ENCODE peak calls at places on chromosomes 12 and 14, in ten cellular contexts. Z, K, P, G, B, N, R, Y, H and U are unnamed samples.
A peak's percentile ranks its signal among the peaks of the same experiment; 100 is the strongest.

GRCh38 chr14:94126800-94127199 is 2.6 kb downstream of the IFI27L2 start:
- DNase-seq in P (no peak), R (no peak), Y (peak; percentile 5), B (no peak), G (no peak), N (no peak), Z (no peak), K (no peak), H (no peak), U (no peak)

GRCh38 chr12:34600592-34601462 is 578.5 kb downstream of the ALG10 start:
- DNase-seq in Z (no peak), Y (peak; percentile 47), G (no peak), P (no peak), R (no peak), N (no peak), B (no peak), H (no peak), K (peak; percentile 11), U (no peak)

GRCh38 chr12:29374913-29375312 is 6.1 kb downstream of the ERGIC2 start:
- DNase-seq in Y (no peak), G (no peak), H (no peak), P (no peak), K (no peak), N (no peak), B (no peak), R (no peak), Z (no peak), U (no peak)

GRCh38 chr14:47300801-47301200 is 374.6 kb downstream of the MDGA2 start:
- DNase-seq in G (no peak), Y (no peak), R (no peak), P (no peak), B (no peak), H (no peak), Z (no peak), K (no peak), N (no peak), U (no peak)

GRCh38 chr12:47236109-47236714 is 156.5 kb upstream of the AMIGO2 start:
- DNase-seq in R (no peak), H (peak; percentile 89), Y (no peak), K (no peak), Z (no peak), P (peak; percentile 91), B (no peak), G (no peak), N (no peak), U (no peak)

GRCh38 chr12:127070512-127071157 is 1196.3 kb upstream of the TMEM132C start:
- DNase-seq in B (no peak), P (peak; percentile 40), N (no peak), R (no peak), K (no peak), H (no peak), Y (no peak), G (no peak), Z (no peak), U (no peak)

GRCh38 chr12:122471324-122472226 is 29.2 kb downstream of the ZCCHC8 start:
- DNase-seq in H (peak; percentile 90), N (no peak), Y (peak; percentile 13), K (no peak), P (peak; percentile 85), G (peak; percentile 78), Z (no peak), R (no peak), B (no peak), U (no peak)

GRCh38 chr12:116138380-116138779 is 139.1 kb downstream of the MED13L start:
- DNase-seq in H (no peak), R (no peak), G (no peak), Z (no peak), N (no peak), B (no peak), P (no peak), K (no peak), Y (no peak), U (no peak)

GRCh38 chr12:123762715-123763052 is 583 bp downstream of the DNAH10 start:
- DNase-seq in R (peak; percentile 33), B (no peak), G (no peak), Z (no peak), N (no peak), K (peak; percentile 32), H (no peak), Y (no peak), P (no peak), U (no peak)
- H3K4me3 ChIP-seq in R (peak overlapping the region; percentile 58), B (peak overlapping the region; percentile 55), G (no peak overlapping the region), Z (peak overlapping the region; percentile 61), N (no peak overlapping the region), K (no peak overlapping the region), H (no peak overlapping the region), Y (no peak overlapping the region), P (no peak overlapping the region), U (peak overlapping the region; percentile 51)

GRCh38 chr14:96497586-96497985 is 4.6 kb upstream of the PAPOLA start:
- DNase-seq in Y (no peak), H (no peak), G (peak; percentile 36), B (no peak), K (no peak), P (no peak), R (no peak), N (no peak), Z (no peak), U (no peak)

GRCh38 chr14:96497087-96497486 is 5.1 kb upstream of the PAPOLA start:
- DNase-seq in B (no peak), Y (no peak), H (no peak), K (no peak), G (no peak), Z (no peak), P (peak; percentile 49), N (no peak), R (no peak), U (no peak)

GRCh38 chr14:96502621-96503251 is 554 bp downstream of the PAPOLA start:
- DNase-seq in R (peak; percentile 55), G (peak; percentile 85), P (peak; percentile 23), N (peak; percentile 78), Y (peak; percentile 62), Z (no peak), H (peak; percentile 25), B (peak; percentile 50), K (no peak), U (no peak)

GRCh38 chr14:96501383-96501745 is 818 bp upstream of the PAPOLA start:
- DNase-seq in G (no peak), Z (no peak), B (no peak), K (no peak), N (no peak), H (no peak), P (peak; percentile 14), Y (no peak), R (peak; percentile 30), U (no peak)

DNA sequence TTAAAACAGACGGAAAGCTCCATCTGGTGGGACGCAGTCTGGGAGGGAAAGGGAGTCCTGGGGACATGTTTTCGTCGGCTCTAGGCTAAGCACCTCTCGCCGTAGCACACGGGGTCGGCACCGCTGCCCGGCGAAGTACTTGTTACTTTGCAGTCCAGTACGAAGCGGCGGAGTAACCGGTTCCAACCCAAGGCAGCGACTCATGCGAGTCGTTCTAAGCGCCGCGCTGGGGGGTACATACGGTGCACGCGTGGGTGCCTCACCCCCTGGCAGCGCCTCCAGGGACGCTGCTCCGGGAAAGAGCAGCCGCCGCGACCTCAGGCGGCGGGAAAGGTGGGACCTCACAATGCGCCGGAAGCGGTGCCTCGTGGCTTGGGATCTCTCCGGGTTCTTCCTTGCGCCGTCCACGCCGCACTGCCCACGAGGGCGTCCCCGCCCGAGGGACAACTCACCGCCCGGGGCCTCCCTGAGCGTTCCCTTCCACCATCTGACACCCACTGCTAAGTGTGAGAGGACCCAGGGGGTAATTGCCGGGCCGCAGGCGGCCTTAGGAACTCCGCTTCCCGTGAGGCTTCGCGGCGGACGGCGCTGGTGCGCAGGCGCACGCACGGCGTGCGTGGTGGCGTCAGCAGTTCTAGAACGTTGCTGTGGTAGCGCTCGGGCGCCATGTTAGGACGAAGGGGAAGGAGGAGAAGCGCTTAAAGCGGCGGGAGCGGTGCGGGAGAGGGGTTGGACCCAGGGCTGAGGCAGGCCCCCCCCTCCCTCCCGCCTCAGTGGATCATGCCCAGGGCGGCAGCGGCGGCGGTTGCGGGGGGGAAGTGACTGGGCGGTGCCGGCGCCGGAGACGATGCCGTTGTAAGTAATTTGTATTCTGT is at the start of gene PAPOLA:
- DNase-seq in B (peak; percentile 93), P (peak; percentile 96), N (peak; percentile 97), Y (peak; percentile 93), G (peak; percentile 97), K (peak; percentile 97), H (peak; percentile 94), R (peak; percentile 95), Z (peak; percentile 90), U (peak; percentile 90)
- TF ChIP-seq CTCF in B (peak; percentile 44), P (peak; percentile 15), N (no peak), Y (no peak), G (no peak), K (no peak), H (no peak), R (no peak), Z (peak; percentile 17), U (peak; percentile 10)

GRCh38 chr14:99266181-99267178 is 5.5 kb downstream of the BCL11B start:
- DNase-seq in R (peak; percentile 81), H (peak; percentile 58), N (peak; percentile 89), B (peak; percentile 68), P (peak; percentile 79), Z (no peak), G (peak; percentile 80), Y (peak; percentile 73), K (peak; percentile 87), U (no peak)

GRCh38 chr14:99270491-99271287 is 1.3 kb downstream of the BCL11B start:
- DNase-seq in G (peak; percentile 57), P (no peak), K (peak; percentile 61), N (peak; percentile 53), R (no peak), B (no peak), Z (no peak), H (no peak), Y (no peak), U (no peak)

GRCh38 chr14:99265571-99265970 is 6.4 kb downstream of the BCL11B start:
- DNase-seq in G (no peak), Z (no peak), R (no peak), H (no peak), Y (no peak), B (no peak), P (no peak), N (no peak), K (no peak), U (no peak)

GRCh38 chr14:99268776-99269510 is 3.1 kb downstream of the BCL11B start:
- DNase-seq in H (no peak), Y (no peak), G (peak; percentile 15), N (no peak), B (no peak), K (no peak), R (no peak), Z (no peak), P (no peak), U (no peak)

GRCh38 chr14:99267871-99268775 is 3.9 kb downstream of the BCL11B start:
- DNase-seq in H (no peak), Y (no peak), K (no peak), N (no peak), P (no peak), G (no peak), Z (no peak), R (no peak), B (no peak), U (no peak)
- H3K4me3 ChIP-seq in H (no peak overlapping the region), Y (no peak overlapping the region), K (no peak overlapping the region), N (no peak overlapping the region), P (no peak overlapping the region), G (no peak overlapping the region), Z (no peak overlapping the region), R (no peak overlapping the region), B (no peak overlapping the region), U (no peak overlapping the region)

DNA sequence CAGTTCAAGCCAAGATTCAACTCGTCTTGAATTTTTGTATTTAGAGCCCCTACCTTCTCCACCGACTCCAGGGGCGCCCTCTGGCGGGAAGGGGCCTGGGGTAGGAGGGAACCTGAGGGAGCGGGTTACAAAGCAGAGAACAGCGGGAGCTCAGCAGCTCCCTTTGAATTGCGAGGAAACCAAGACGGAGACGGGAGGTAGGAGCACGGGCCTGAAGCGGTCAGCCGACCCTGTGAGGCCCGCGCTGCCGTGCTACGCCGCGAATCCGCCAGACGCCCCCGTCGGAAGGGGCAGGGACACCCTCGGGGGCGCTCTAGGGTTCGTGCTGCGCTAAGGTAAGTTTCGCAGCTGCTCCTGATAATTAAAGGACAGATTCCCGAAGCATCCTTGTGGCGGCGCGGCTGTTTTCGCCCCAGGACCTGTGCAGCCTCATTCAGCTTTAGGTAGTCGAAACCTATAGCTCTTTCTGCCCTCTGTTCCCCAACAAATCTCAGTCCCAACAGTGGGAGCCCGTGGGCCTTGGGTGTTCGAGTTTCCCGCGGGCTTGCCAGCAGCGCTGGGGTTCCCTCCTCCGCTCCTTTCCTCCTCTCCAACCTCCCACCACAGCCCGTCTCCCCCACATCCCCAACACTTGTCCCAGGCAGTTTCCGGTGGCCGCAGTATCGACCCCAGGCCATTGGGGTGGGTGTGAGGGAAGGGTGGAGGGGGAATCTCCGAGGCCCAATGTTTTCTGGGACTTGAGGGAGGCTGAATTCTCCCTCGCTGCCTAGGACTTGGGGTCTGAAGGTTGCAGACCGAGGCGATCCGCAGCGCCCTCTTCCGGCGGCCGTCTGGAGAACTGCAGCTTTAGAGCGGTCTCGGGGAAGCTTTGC is 5.1 kb upstream of the NKX2-1 start:
- DNase-seq in N (no peak), R (peak; percentile 64), K (peak; percentile 62), Y (no peak), H (no peak), B (no peak), Z (no peak), P (peak; percentile 62), G (peak; percentile 13), U (no peak)
- TF ChIP-seq CTCF in N (peak; percentile 34), R (peak; percentile 49), K (peak; percentile 28), Y (no peak), H (peak; percentile 21), B (peak; percentile 42), Z (peak; percentile 10), P (peak; percentile 76), G (peak; percentile 24), U (peak; percentile 43)